ENCODE peak calls at places on chromosomes 7 and 10, in eight cellular contexts. I is IMR-90, E is heart left ventricle, H is sigmoid colon, Y is A549, K is H54, N is transverse colon, G is endothelial cell of umbilical vein. L is an unnamed sample.

GRCh38 chr7:22061781-22062180 is 116.1 kb upstream of the CDCA7L start:
- DNase-seq in I (no peak), E (no peak), H (no peak), Y (no peak), K (no peak), N (no peak), G (no peak), L (no peak)

GRCh38 chr7:5699951-5700384 is 81.5 kb downstream of the RNF216 start:
- DNase-seq in I (peak), E (no peak), H (no peak), Y (no peak), K (no peak), N (peak), G (no peak), L (no peak)

GRCh38 chr10:47009215-47009838 is 98.1 kb downstream of the PTPN20 start:
- DNase-seq in I (no peak), E (no peak), H (no peak), Y (no peak), K (no peak), N (peak), G (no peak), L (no peak)

GRCh38 chr7:107206136-107206535 is 37.3 kb downstream of the HBP1 start:
- DNase-seq in I (no peak), E (no peak), H (no peak), Y (no peak), K (no peak), N (no peak), G (no peak), L (no peak)

GRCh38 chr10:114057845-114058244 is 14.2 kb downstream of the ADRB1 start:
- DNase-seq in I (no peak), E (no peak), H (no peak), Y (no peak), K (no peak), N (no peak), G (no peak), L (no peak)

GRCh38 chr10:13891542-13892431 is 305.0 kb downstream of the PRPF18 start:
- DNase-seq in I (no peak), E (no peak), H (no peak), Y (no peak), K (peak), N (no peak), G (peak), L (no peak)

GRCh38 chr10:28781296-28781695 is 104.0 kb downstream of the BAMBI start:
- DNase-seq in I (no peak), E (no peak), H (no peak), Y (no peak), K (no peak), N (no peak), G (no peak), L (no peak)

GRCh38 chr7:7742223-7742622 is 23.8 kb upstream of the RPA3 start:
- DNase-seq in I (no peak), E (no peak), H (no peak), Y (no peak), K (no peak), N (no peak), G (no peak), L (no peak)

GRCh38 chr10:96585726-96586418 is 940 bp downstream of the TM9SF3 start:
- DNase-seq in I (peak), E (no peak), H (no peak), Y (no peak), K (peak), N (peak), G (peak), L (no peak)

GRCh38 chr7:37045786-37046185 is 321.5 kb upstream of the AOAH start:
- DNase-seq in I (no peak), E (no peak), H (no peak), Y (no peak), K (no peak), N (no peak), G (no peak), L (no peak)

GRCh38 chr10:77564781-77565589 is 72.6 kb downstream of the KCNMA1 start:
- DNase-seq in I (peak), E (no peak), H (no peak), Y (peak), K (peak), N (no peak), G (no peak), L (no peak)

GRCh38 chr10:114142018-114142417 is 32.0 kb downstream of the CCDC186 start:
- DNase-seq in I (no peak), E (no peak), H (no peak), Y (no peak), K (no peak), N (no peak), G (no peak), L (no peak)

GRCh38 chr7:435518-436366 is 83.9 kb downstream of the PDGFA start:
- DNase-seq in I (peak), E (no peak), H (peak), Y (peak), K (no peak), N (peak), G (peak), L (no peak)

GRCh38 chr10:26566525-26567348 is 128.6 kb downstream of the APBB1IP start:
- DNase-seq in I (no peak), E (no peak), H (no peak), Y (no peak), K (no peak), N (no peak), G (no peak), L (no peak)

GRCh38 chr7:112070674-112071256 is 135.4 kb downstream of the DOCK4 start:
- DNase-seq in I (no peak), E (no peak), H (no peak), Y (no peak), K (no peak), N (no peak), G (no peak), L (no peak)

GRCh38 chr7:12389089-12389700 is 14.5 kb downstream of the VWDE start:
- DNase-seq in I (peak), E (no peak), H (no peak), Y (peak), K (peak), N (peak), G (peak), L (peak)

GRCh38 chr7:125396466-125397151 is 467.0 kb upstream of the POT1 start:
- DNase-seq in I (no peak), E (no peak), H (no peak), Y (no peak), K (no peak), N (no peak), G (no peak), L (no peak)

GRCh38 chr7:7803597-7804229 is 85.3 kb upstream of the RPA3 start:
- DNase-seq in I (no peak), E (no peak), H (no peak), Y (no peak), K (no peak), N (no peak), G (no peak), L (no peak)

GRCh38 chr7:30914611-30915601 is 3.3 kb downstream of the AQP1 start:
- DNase-seq in I (peak), E (no peak), H (no peak), Y (peak), K (peak), N (no peak), G (no peak), L (peak)

GRCh38 chr10:37856881-37857286 is 526 bp downstream of the ZNF248 start:
- DNase-seq in I (no peak), E (peak), H (peak), Y (peak), K (peak), N (peak), G (no peak), L (no peak)

GRCh38 chr7:138886501-138886917 is 88.5 kb upstream of the ATP6V0A4 start:
- DNase-seq in I (peak), E (no peak), H (no peak), Y (peak), K (peak), N (no peak), G (peak), L (peak)

GRCh38 chr10:95454940-95455339 is 106.2 kb downstream of the SORBS1 start:
- DNase-seq in I (no peak), E (no peak), H (no peak), Y (no peak), K (no peak), N (no peak), G (no peak), L (no peak)

GRCh38 chr7:124712017-124712416 is 53.6 kb downstream of the GPR37 start:
- DNase-seq in I (no peak), E (no peak), H (no peak), Y (no peak), K (no peak), N (no peak), G (peak), L (no peak)

GRCh38 chr7:107958764-107959526 is 44.0 kb downstream of the LAMB1 start:
- DNase-seq in I (peak), E (no peak), H (no peak), Y (no peak), K (no peak), N (no peak), G (no peak), L (no peak)

GRCh38 chr10:4812952-4813351 is 13.1 kb upstream of the AKR1E2 start:
- DNase-seq in I (peak), E (no peak), H (no peak), Y (peak), K (peak), N (no peak), G (peak), L (peak)

GRCh38 chr7:157830331-157830730 is 493.5 kb downstream of the DNAJB6 start:
- DNase-seq in I (no peak), E (no peak), H (peak), Y (no peak), K (no peak), N (no peak), G (no peak), L (no peak)

GRCh38 chr10:79454259-79454658 is 8.8 kb upstream of the ZCCHC24 start:
- DNase-seq in I (peak), E (no peak), H (peak), Y (no peak), K (peak), N (no peak), G (no peak), L (no peak)

GRCh38 chr7:142301299-142301698 is 43.4 kb upstream of the PRSS58 start:
- DNase-seq in I (no peak), E (no peak), H (no peak), Y (no peak), K (no peak), N (no peak), G (no peak), L (no peak)

GRCh38 chr10:18610517-18610916 is 40.9 kb downstream of the NSUN6 start:
- DNase-seq in I (peak), E (no peak), H (no peak), Y (peak), K (peak), N (peak), G (peak), L (peak)

GRCh38 chr10:89644967-89645741 is at the start of gene PANK1:
- DNase-seq in I (peak), E (peak), H (peak), Y (peak), K (peak), N (peak), G (peak), L (peak)
- TF ChIP-seq POLR2A in I (no peak), E (no peak), H (no peak), Y (peak), K (peak), N (peak), G (peak), L (peak)

DNA sequence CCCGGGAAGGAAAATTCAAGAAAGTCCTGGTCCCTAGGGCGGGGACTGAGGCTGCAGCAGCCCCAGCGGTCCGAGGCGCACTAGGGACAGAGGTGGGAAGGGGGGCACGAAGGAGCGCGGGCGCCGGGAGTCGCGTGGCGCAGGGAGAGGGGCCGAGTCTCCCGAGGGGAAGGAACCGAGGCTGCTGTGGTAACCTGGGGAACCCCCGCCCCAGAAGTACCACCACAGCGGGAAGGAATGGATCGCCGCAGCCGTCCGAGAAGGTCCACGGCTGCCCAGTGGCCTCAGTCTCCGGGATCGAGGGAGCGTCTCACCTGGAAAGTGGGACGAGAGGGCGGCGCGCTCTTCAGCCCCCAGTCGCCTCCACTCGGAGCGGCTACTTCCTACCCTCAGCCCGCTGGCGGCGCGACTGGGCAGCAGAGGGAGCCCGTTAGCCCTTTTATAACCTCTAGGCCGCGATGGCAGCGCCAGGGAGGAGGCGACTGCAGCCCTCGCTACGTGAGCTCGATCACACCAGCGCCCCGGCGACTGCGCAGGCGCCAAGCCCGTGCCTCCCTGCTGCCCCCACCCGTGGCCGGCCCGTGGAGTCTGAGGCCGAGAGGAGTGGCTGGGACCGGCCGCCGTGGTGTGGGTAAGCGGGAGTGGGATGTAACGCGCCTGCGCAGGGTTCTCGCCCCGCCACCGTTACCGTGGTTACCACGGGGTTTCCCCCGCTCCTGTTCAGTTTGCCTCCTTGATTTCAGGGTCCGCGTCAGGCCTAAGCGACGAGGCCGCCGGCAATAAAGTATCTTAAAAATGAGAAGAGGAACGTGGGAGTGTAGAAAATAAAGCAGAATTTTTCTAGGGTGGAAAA is at the start of gene P4HA1:
- DNase-seq in I (peak), E (peak), H (peak), Y (peak), K (peak), N (peak), G (peak), L (peak)
- TF ChIP-seq POLR2A in I (peak), E (no peak), H (peak), Y (peak), K (peak), N (peak), G (peak), L (peak)

DNA sequence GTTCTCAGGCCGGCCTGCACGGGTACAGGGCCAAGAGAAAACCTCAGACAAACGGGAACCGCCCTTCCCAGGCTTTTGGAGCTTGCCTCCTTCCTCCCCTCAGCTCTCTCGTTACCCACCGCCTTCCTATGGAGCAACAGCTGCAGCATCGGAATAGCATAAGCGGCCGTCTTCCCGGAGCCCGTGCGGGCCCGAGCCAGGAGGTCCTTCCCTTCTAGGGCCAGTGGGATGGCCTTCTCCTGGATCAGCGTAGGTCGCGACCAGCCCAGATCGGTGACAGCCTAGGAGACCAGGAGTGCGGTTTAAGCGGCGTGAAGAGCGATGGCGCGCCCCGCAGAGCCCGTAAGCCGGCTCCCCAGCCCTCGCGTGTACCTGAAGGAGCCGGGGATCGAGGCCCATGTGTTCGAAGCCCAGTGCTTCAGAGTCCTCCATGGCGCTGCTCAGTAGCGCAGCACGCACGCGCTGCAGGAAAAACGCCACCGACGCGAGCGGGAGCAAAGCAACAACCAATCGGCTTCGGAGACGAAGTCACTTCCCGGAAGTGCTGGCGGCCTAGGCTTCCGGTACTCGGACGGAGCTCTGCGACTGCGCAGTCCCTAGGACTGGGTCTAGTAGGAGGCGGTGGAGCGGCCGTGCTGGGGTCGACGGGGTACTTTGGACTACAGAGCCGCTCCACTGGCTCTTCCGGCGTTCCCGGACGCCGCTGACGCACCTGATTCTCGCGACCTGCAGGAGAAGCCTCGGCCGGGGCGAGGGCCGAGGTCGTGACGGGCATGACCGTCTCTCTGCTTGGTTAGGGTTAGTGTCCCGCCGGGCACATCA is at the start of gene DDX56:
- DNase-seq in I (peak), E (peak), H (peak), Y (peak), K (peak), N (peak), G (peak), L (peak)
- TF ChIP-seq POLR2A in I (peak), E (peak), H (peak), Y (peak), K (peak), N (peak), G (peak), L (peak)

GRCh38 chr7:44974549-44974948 is 4.3 kb downstream of the MYO1G start:
- DNase-seq in I (no peak), E (no peak), H (no peak), Y (no peak), K (no peak), N (no peak), G (no peak), L (no peak)
- TF ChIP-seq POLR2A in I (no peak), E (no peak), H (no peak), Y (no peak), K (no peak), N (no peak), G (no peak), L (no peak)

GRCh38 chr10:60125928-60126327 is 219.6 kb upstream of the CCDC6 start:
- DNase-seq in I (no peak), E (no peak), H (no peak), Y (no peak), K (no peak), N (no peak), G (no peak), L (no peak)

GRCh38 chr10:60134548-60134947 is 228.2 kb upstream of the CCDC6 start:
- DNase-seq in I (no peak), E (no peak), H (no peak), Y (no peak), K (no peak), N (no peak), G (no peak), L (no peak)

GRCh38 chr10:60135020-60135419 is 228.7 kb upstream of the CCDC6 start:
- DNase-seq in I (no peak), E (no peak), H (no peak), Y (no peak), K (no peak), N (no peak), G (no peak), L (no peak)

GRCh38 chr10:60124536-60124935 is 218.2 kb upstream of the CCDC6 start:
- DNase-seq in I (no peak), E (no peak), H (no peak), Y (no peak), K (no peak), N (no peak), G (no peak), L (no peak)

GRCh38 chr10:60130130-60130579 is 223.8 kb upstream of the CCDC6 start:
- DNase-seq in I (no peak), E (no peak), H (no peak), Y (peak), K (no peak), N (no peak), G (no peak), L (no peak)
- TF ChIP-seq POLR2A in I (no peak), E (no peak), H (no peak), Y (no peak), K (no peak), N (no peak), G (no peak), L (no peak)

L was measured in HCT116.